ENCODE peak calls at places on chromosomes 1 and 21, in four cellular contexts. One of them, this sample, is unnamed.

GRCh38 chr1:238401138-238401537 is 510.4 kb upstream of the ZP4 start:
- DNase-seq in mucosa of descending colon: no peak
- DNase-seq in nephron progenitor cell: no peak
- DNase-seq in posterior cingulate gyrus: no peak
- DNase-seq in this sample: no peak

GRCh38 chr1:119345398-119345797 is 23.2 kb upstream of the HAO2 start:
- DNase-seq in mucosa of descending colon: no peak
- DNase-seq in nephron progenitor cell: no peak
- DNase-seq in posterior cingulate gyrus: no peak
- DNase-seq in this sample: no peak

GRCh38 chr1:73310797-73311381 is 887.1 kb downstream of the LRRIQ3 start:
- DNase-seq in mucosa of descending colon: no peak
- DNase-seq in nephron progenitor cell: no peak
- DNase-seq in posterior cingulate gyrus: no peak
- DNase-seq in this sample: no peak

GRCh38 chr1:57845041-57845440 is 421.2 kb upstream of the DAB1 start:
- DNase-seq in mucosa of descending colon: no peak
- DNase-seq in nephron progenitor cell: no peak
- DNase-seq in posterior cingulate gyrus: no peak
- DNase-seq in this sample: no peak

GRCh38 chr21:36323032-36323431 is 3.0 kb downstream of the MORC3 start:
- DNase-seq in mucosa of descending colon: no peak
- DNase-seq in nephron progenitor cell: no peak
- DNase-seq in posterior cingulate gyrus: no peak
- DNase-seq in this sample: no peak

GRCh38 chr1:207993477-207994445 is 82.8 kb upstream of the CD34 start:
- DNase-seq in mucosa of descending colon: no peak
- DNase-seq in nephron progenitor cell: peak; percentile 16
- DNase-seq in posterior cingulate gyrus: no peak
- DNase-seq in this sample: peak; percentile 50

GRCh38 chr1:114032271-114033218 is 53.3 kb downstream of the OLFML3 start:
- DNase-seq in mucosa of descending colon: no peak
- DNase-seq in nephron progenitor cell: no peak
- DNase-seq in posterior cingulate gyrus: no peak
- DNase-seq in this sample: no peak

GRCh38 chr1:84253891-84254290 is 47.6 kb upstream of the SAMD13 start:
- DNase-seq in mucosa of descending colon: no peak
- DNase-seq in nephron progenitor cell: no peak
- DNase-seq in posterior cingulate gyrus: peak; percentile 46
- DNase-seq in this sample: no peak